ENCODE peak calls at places on chromosomes 12 and 14, in six cellular contexts. One of them, this sample, is unnamed.

GRCh38 chr14:31336646-31337045 is 83.7 kb downstream of the HEATR5A start:
- DNase-seq in CD8-positive, alpha-beta memory T cell: no peak
- DNase-seq in heart left ventricle: no peak
- DNase-seq in cardiac muscle cell: no peak
- DNase-seq in PC-3: peak
- DNase-seq in small intestine: no peak
- DNase-seq in this sample: no peak

GRCh38 chr14:64779472-64779871 is 75.2 kb downstream of the PLEKHG3 start:
- DNase-seq in CD8-positive, alpha-beta memory T cell: peak
- DNase-seq in heart left ventricle: peak
- DNase-seq in cardiac muscle cell: no peak
- DNase-seq in PC-3: no peak
- DNase-seq in small intestine: no peak
- DNase-seq in this sample: no peak

GRCh38 chr12:93549174-93549573 is 23.3 kb upstream of the SOCS2 start:
- DNase-seq in CD8-positive, alpha-beta memory T cell: no peak
- DNase-seq in heart left ventricle: no peak
- DNase-seq in cardiac muscle cell: no peak
- DNase-seq in PC-3: no peak
- DNase-seq in small intestine: no peak
- DNase-seq in this sample: no peak

GRCh38 chr12:58420496-58420895 is 479.1 kb downstream of the ATP23 start:
- DNase-seq in CD8-positive, alpha-beta memory T cell: no peak
- DNase-seq in heart left ventricle: no peak
- DNase-seq in cardiac muscle cell: no peak
- DNase-seq in PC-3: peak
- DNase-seq in small intestine: no peak
- DNase-seq in this sample: no peak

GRCh38 chr14:75917322-75918251 is 64.2 kb downstream of the TGFB3 start:
- DNase-seq in CD8-positive, alpha-beta memory T cell: no peak
- DNase-seq in heart left ventricle: no peak
- DNase-seq in cardiac muscle cell: peak
- DNase-seq in PC-3: no peak
- DNase-seq in small intestine: no peak
- DNase-seq in this sample: peak

GRCh38 chr14:104117341-104118005 is 20.9 kb upstream of the KIF26A start:
- DNase-seq in CD8-positive, alpha-beta memory T cell: peak
- DNase-seq in heart left ventricle: no peak
- DNase-seq in cardiac muscle cell: no peak
- DNase-seq in PC-3: no peak
- DNase-seq in small intestine: peak
- DNase-seq in this sample: no peak

GRCh38 chr12:51896236-51896635 is 8.3 kb downstream of the ANKRD33 start:
- DNase-seq in CD8-positive, alpha-beta memory T cell: no peak
- DNase-seq in heart left ventricle: no peak
- DNase-seq in cardiac muscle cell: no peak
- DNase-seq in PC-3: no peak
- DNase-seq in small intestine: no peak
- DNase-seq in this sample: no peak

GRCh38 chr12:4191642-4192041 is 81.9 kb upstream of the CCND2 start:
- DNase-seq in CD8-positive, alpha-beta memory T cell: no peak
- DNase-seq in heart left ventricle: no peak
- DNase-seq in cardiac muscle cell: no peak
- DNase-seq in PC-3: no peak
- DNase-seq in small intestine: no peak
- DNase-seq in this sample: no peak

GRCh38 chr14:104948736-104949031 is 24.0 kb downstream of the PLD4 start:
- DNase-seq in CD8-positive, alpha-beta memory T cell: no peak
- DNase-seq in heart left ventricle: no peak
- DNase-seq in cardiac muscle cell: no peak
- DNase-seq in PC-3: no peak
- DNase-seq in small intestine: no peak
- DNase-seq in this sample: no peak

GRCh38 chr14:74575507-74575906 is 36.5 kb downstream of the LTBP2 start:
- DNase-seq in CD8-positive, alpha-beta memory T cell: no peak
- DNase-seq in heart left ventricle: no peak
- DNase-seq in cardiac muscle cell: no peak
- DNase-seq in PC-3: no peak
- DNase-seq in small intestine: no peak
- DNase-seq in this sample: no peak

GRCh38 chr14:104235686-104236085 is 97.3 kb downstream of the KIF26A start:
- DNase-seq in CD8-positive, alpha-beta memory T cell: no peak
- DNase-seq in heart left ventricle: no peak
- DNase-seq in cardiac muscle cell: no peak
- DNase-seq in PC-3: no peak
- DNase-seq in small intestine: no peak
- DNase-seq in this sample: no peak

GRCh38 chr12:47088021-47088944 is 8.5 kb upstream of the AMIGO2 start:
- DNase-seq in CD8-positive, alpha-beta memory T cell: no peak
- DNase-seq in heart left ventricle: no peak
- DNase-seq in cardiac muscle cell: peak
- DNase-seq in PC-3: no peak
- DNase-seq in small intestine: peak
- DNase-seq in this sample: no peak

GRCh38 chr14:54050759-54051158 is 94.1 kb upstream of the BMP4 start:
- DNase-seq in CD8-positive, alpha-beta memory T cell: no peak
- DNase-seq in heart left ventricle: no peak
- DNase-seq in cardiac muscle cell: no peak
- DNase-seq in PC-3: no peak
- DNase-seq in small intestine: peak
- DNase-seq in this sample: no peak

GRCh38 chr14:33493329-33493728 is 457.5 kb downstream of the EGLN3 start:
- DNase-seq in CD8-positive, alpha-beta memory T cell: no peak
- DNase-seq in heart left ventricle: no peak
- DNase-seq in cardiac muscle cell: no peak
- DNase-seq in PC-3: no peak
- DNase-seq in small intestine: no peak
- DNase-seq in this sample: no peak

GRCh38 chr14:92323031-92323915 is at the start of gene SLC24A4:
- DNase-seq in CD8-positive, alpha-beta memory T cell: no peak
- DNase-seq in heart left ventricle: no peak
- DNase-seq in cardiac muscle cell: peak
- DNase-seq in PC-3: no peak
- DNase-seq in small intestine: no peak
- DNase-seq in this sample: peak

GRCh38 chr14:37583358-37584210 is 11.5 kb downstream of the FOXA1 start:
- DNase-seq in CD8-positive, alpha-beta memory T cell: no peak
- DNase-seq in heart left ventricle: no peak
- DNase-seq in cardiac muscle cell: no peak
- DNase-seq in PC-3: peak
- DNase-seq in small intestine: peak
- DNase-seq in this sample: peak
- H3K27ac ChIP-seq in CD8-positive, alpha-beta memory T cell: no peak
- H3K27ac ChIP-seq in heart left ventricle: no peak
- H3K27ac ChIP-seq in cardiac muscle cell: no peak
- H3K27ac ChIP-seq in PC-3: peak
- H3K27ac ChIP-seq in small intestine: peak
- H3K27ac ChIP-seq in this sample: no peak

DNA sequence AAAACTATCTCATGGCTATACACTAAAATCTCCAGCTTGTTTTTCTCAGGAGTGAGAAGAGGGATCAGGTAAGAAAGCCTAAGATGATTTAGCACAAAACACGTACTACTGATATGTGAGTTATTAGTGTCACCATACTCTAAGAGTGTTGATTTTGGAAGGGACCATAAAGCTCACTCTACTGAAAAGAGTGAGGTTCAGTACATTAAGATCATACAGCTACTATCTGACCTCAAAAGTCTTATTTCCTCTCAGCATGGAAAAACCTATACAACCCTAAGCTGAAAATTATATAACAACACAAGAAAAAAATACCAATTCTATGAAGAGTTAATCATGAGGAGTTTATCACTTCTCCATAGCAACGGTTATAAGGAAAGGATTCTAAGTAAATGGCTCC is 19.5 kb downstream of the SNW1 start:
- DNase-seq in CD8-positive, alpha-beta memory T cell: no peak
- DNase-seq in heart left ventricle: no peak
- DNase-seq in cardiac muscle cell: no peak
- DNase-seq in PC-3: no peak
- DNase-seq in small intestine: no peak
- DNase-seq in this sample: no peak
- H3K27ac ChIP-seq in CD8-positive, alpha-beta memory T cell: no peak
- H3K27ac ChIP-seq in heart left ventricle: no peak
- H3K27ac ChIP-seq in cardiac muscle cell: no peak
- H3K27ac ChIP-seq in PC-3: no peak
- H3K27ac ChIP-seq in small intestine: no peak
- H3K27ac ChIP-seq in this sample: no peak

GRCh38 chr12:80241576-80242273 is 142.4 kb downstream of the OTOGL start:
- DNase-seq in CD8-positive, alpha-beta memory T cell: no peak
- DNase-seq in heart left ventricle: no peak
- DNase-seq in cardiac muscle cell: no peak
- DNase-seq in PC-3: peak
- DNase-seq in small intestine: no peak
- DNase-seq in this sample: no peak
- H3K27ac ChIP-seq in CD8-positive, alpha-beta memory T cell: no peak
- H3K27ac ChIP-seq in heart left ventricle: no peak
- H3K27ac ChIP-seq in cardiac muscle cell: peak
- H3K27ac ChIP-seq in PC-3: no peak
- H3K27ac ChIP-seq in small intestine: no peak
- H3K27ac ChIP-seq in this sample: no peak

DNA sequence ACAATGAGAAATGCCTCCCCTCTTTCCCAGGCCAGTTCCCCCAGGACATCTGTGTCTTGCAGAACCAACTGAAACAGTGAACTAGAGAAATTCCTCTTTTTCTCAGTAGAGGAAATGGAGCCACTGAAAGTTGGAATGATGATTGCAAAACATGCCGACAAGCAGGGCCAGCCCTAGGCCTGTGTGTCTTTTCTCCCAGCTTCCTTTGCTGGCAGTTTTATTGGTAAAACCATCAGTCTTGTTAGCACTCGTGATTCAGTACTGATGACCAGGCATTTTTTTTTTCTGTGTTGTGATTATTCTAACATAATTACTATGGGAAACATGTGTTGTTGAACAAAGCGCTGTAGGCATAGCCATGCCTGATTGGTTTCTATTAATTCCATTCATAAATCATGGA is 620.6 kb downstream of the AACS start:
- DNase-seq in CD8-positive, alpha-beta memory T cell: no peak
- DNase-seq in heart left ventricle: no peak
- DNase-seq in cardiac muscle cell: no peak
- DNase-seq in PC-3: no peak
- DNase-seq in small intestine: no peak
- DNase-seq in this sample: no peak
- H3K27ac ChIP-seq in CD8-positive, alpha-beta memory T cell: no peak
- H3K27ac ChIP-seq in heart left ventricle: no peak
- H3K27ac ChIP-seq in cardiac muscle cell: no peak
- H3K27ac ChIP-seq in PC-3: no peak
- H3K27ac ChIP-seq in small intestine: no peak
- H3K27ac ChIP-seq in this sample: no peak

DNA sequence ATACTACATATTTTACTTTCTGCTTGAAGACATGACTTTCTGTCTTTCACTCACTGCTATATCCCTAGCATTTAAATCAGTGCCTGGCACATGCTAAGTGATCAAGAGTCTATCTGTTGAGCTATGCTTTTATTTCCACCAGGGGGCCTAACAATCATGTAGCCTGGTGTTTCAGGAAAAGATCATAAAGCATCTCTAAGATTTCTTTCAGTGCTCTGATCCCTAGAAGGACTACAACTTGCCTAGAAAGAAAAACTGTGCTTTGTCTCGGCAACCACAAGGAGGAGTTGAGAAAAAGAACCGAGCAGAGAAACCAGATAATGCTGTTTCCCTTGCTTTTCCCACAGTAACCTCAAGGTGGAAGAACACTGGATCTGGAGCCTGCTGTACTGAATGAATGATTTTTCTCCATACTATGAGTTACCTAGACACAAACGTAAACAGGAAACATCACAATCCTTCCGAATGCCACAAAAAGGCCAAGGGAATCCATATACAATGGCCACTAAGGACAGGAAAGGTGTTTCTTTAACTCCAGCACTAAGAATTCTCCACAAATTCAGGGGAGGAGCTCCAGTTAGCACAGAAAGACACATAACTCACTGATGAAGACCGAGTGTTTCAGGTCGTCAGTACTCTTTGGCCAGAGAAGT is 1.2 kb downstream of the CRY1 start:
- DNase-seq in CD8-positive, alpha-beta memory T cell: no peak
- DNase-seq in heart left ventricle: no peak
- DNase-seq in cardiac muscle cell: peak
- DNase-seq in PC-3: peak
- DNase-seq in small intestine: peak
- DNase-seq in this sample: peak
- H3K27ac ChIP-seq in CD8-positive, alpha-beta memory T cell: peak
- H3K27ac ChIP-seq in heart left ventricle: peak
- H3K27ac ChIP-seq in cardiac muscle cell: peak
- H3K27ac ChIP-seq in PC-3: peak
- H3K27ac ChIP-seq in small intestine: peak
- H3K27ac ChIP-seq in this sample: no peak

GRCh38 chr14:77746064-77746463 is 14.9 kb downstream of the SNW1 start:
- DNase-seq in CD8-positive, alpha-beta memory T cell: no peak
- DNase-seq in heart left ventricle: no peak
- DNase-seq in cardiac muscle cell: no peak
- DNase-seq in PC-3: no peak
- DNase-seq in small intestine: no peak
- DNase-seq in this sample: no peak
- H3K27ac ChIP-seq in CD8-positive, alpha-beta memory T cell: no peak
- H3K27ac ChIP-seq in heart left ventricle: no peak
- H3K27ac ChIP-seq in cardiac muscle cell: no peak
- H3K27ac ChIP-seq in PC-3: no peak
- H3K27ac ChIP-seq in small intestine: no peak
- H3K27ac ChIP-seq in this sample: no peak

DNA sequence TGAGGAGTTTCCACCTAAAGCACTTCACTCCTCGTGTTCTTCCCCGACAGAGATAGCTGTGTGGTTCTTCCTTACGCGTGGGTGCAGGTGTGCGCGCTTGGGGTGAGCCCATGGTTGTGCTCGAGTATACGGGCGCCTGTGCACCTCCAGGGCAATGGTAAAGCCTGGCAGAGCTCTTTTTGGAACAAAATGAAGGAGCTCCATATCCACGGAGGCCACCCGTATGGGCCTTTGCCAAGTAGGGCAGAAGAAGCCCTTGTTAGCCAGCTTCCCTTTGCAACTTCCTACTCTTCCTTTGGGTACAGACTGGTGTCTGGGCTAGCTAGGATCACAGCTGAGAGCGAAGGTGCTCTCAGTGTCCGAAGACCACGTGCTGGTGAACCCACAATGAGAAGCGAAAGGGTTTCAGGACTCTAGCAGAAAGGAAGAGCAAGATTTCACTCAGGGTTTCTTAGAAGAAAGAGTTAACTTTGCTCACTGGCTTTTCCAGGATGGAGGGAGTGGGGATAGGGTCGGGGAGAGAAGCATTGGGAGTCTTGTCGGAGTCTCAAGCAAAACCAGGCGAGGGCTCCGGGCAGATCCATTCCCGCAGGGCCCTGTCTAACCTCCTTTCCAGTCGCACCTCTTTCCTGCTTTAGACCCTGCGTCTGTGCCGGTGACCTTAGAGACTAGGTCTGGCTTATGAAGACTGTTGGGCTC is 977 bp upstream of the LRFN5 start:
- DNase-seq in CD8-positive, alpha-beta memory T cell: no peak
- DNase-seq in heart left ventricle: no peak
- DNase-seq in cardiac muscle cell: peak
- DNase-seq in PC-3: no peak
- DNase-seq in small intestine: no peak
- DNase-seq in this sample: peak
- H3K27ac ChIP-seq in CD8-positive, alpha-beta memory T cell: no peak
- H3K27ac ChIP-seq in heart left ventricle: peak
- H3K27ac ChIP-seq in cardiac muscle cell: no peak
- H3K27ac ChIP-seq in PC-3: no peak
- H3K27ac ChIP-seq in small intestine: no peak
- H3K27ac ChIP-seq in this sample: no peak

GRCh38 chr12:115504241-115504941 is 773.1 kb downstream of the MED13L start:
- DNase-seq in CD8-positive, alpha-beta memory T cell: no peak
- DNase-seq in heart left ventricle: peak
- DNase-seq in cardiac muscle cell: no peak
- DNase-seq in PC-3: no peak
- DNase-seq in small intestine: no peak
- DNase-seq in this sample: no peak
- H3K27ac ChIP-seq in CD8-positive, alpha-beta memory T cell: no peak
- H3K27ac ChIP-seq in heart left ventricle: peak
- H3K27ac ChIP-seq in cardiac muscle cell: peak
- H3K27ac ChIP-seq in PC-3: no peak
- H3K27ac ChIP-seq in small intestine: no peak
- H3K27ac ChIP-seq in this sample: no peak

GRCh38 chr12:112422531-112422930 is 3.8 kb downstream of the PTPN11 start:
- DNase-seq in CD8-positive, alpha-beta memory T cell: no peak
- DNase-seq in heart left ventricle: no peak
- DNase-seq in cardiac muscle cell: no peak
- DNase-seq in PC-3: no peak
- DNase-seq in small intestine: no peak
- DNase-seq in this sample: peak
- H3K27ac ChIP-seq in CD8-positive, alpha-beta memory T cell: no peak
- H3K27ac ChIP-seq in heart left ventricle: peak
- H3K27ac ChIP-seq in cardiac muscle cell: no peak
- H3K27ac ChIP-seq in PC-3: no peak
- H3K27ac ChIP-seq in small intestine: no peak
- H3K27ac ChIP-seq in this sample: peak

This sample was measured in GM23338.